ENCODE peak calls at places on chromosomes 6 and 20, in nine cellular contexts. One of them, this sample, is unnamed.
A peak's percentile ranks its signal among the peaks of the same experiment; 100 is the strongest.

GRCh38 chr6:30750379-30750668 is 6.0 kb upstream of the IER3 start:
- DNase-seq in GM19239: no peak
- DNase-seq in mucosa of gallbladder: no peak
- DNase-seq in WTC11: no peak
- DNase-seq in iris pigment epithelial cell: no peak
- DNase-seq in IMR-90: no peak
- DNase-seq in glutamatergic neuron: no peak
- DNase-seq in stimulated activated CD4-positive, alpha-beta T cell treated with anti-CD3 and anti-CD28 coated beads, Interleukin-4, amount 100 ng/mL, for 1 hour: no peak
- DNase-seq in Karpas-422: no peak
- DNase-seq in this sample: no peak

GRCh38 chr6:140609956-140610355 is 1235.5 kb upstream of the CITED2 start:
- DNase-seq in GM19239: no peak
- DNase-seq in mucosa of gallbladder: no peak
- DNase-seq in WTC11: no peak
- DNase-seq in iris pigment epithelial cell: peak; percentile 21
- DNase-seq in IMR-90: no peak
- DNase-seq in glutamatergic neuron: no peak
- DNase-seq in stimulated activated CD4-positive, alpha-beta T cell treated with anti-CD3 and anti-CD28 coated beads, Interleukin-4, amount 100 ng/mL, for 1 hour: no peak
- DNase-seq in Karpas-422: no peak
- DNase-seq in this sample: peak; percentile 30

GRCh38 chr6:41170547-41171160 is 7.7 kb upstream of the TREM2 start:
- DNase-seq in GM19239: no peak
- DNase-seq in mucosa of gallbladder: no peak
- DNase-seq in WTC11: no peak
- DNase-seq in iris pigment epithelial cell: no peak
- DNase-seq in IMR-90: no peak
- DNase-seq in glutamatergic neuron: no peak
- DNase-seq in stimulated activated CD4-positive, alpha-beta T cell treated with anti-CD3 and anti-CD28 coated beads, Interleukin-4, amount 100 ng/mL, for 1 hour: no peak
- DNase-seq in Karpas-422: no peak
- DNase-seq in this sample: no peak

GRCh38 chr6:126110494-126111270 is 124.3 kb downstream of the TRMT11 start:
- DNase-seq in GM19239: no peak
- DNase-seq in mucosa of gallbladder: no peak
- DNase-seq in WTC11: no peak
- DNase-seq in iris pigment epithelial cell: no peak
- DNase-seq in IMR-90: no peak
- DNase-seq in glutamatergic neuron: no peak
- DNase-seq in stimulated activated CD4-positive, alpha-beta T cell treated with anti-CD3 and anti-CD28 coated beads, Interleukin-4, amount 100 ng/mL, for 1 hour: no peak
- DNase-seq in Karpas-422: no peak
- DNase-seq in this sample: no peak

GRCh38 chr6:150788135-150788534 is 77.4 kb upstream of the MTHFD1L start:
- DNase-seq in GM19239: no peak
- DNase-seq in mucosa of gallbladder: no peak
- DNase-seq in WTC11: no peak
- DNase-seq in iris pigment epithelial cell: no peak
- DNase-seq in IMR-90: no peak
- DNase-seq in glutamatergic neuron: no peak
- DNase-seq in stimulated activated CD4-positive, alpha-beta T cell treated with anti-CD3 and anti-CD28 coated beads, Interleukin-4, amount 100 ng/mL, for 1 hour: no peak
- DNase-seq in Karpas-422: no peak
- DNase-seq in this sample: no peak

GRCh38 chr6:75223461-75223860 is 17.6 kb upstream of the COL12A1 start:
- DNase-seq in GM19239: no peak
- DNase-seq in mucosa of gallbladder: no peak
- DNase-seq in WTC11: no peak
- DNase-seq in iris pigment epithelial cell: no peak
- DNase-seq in IMR-90: no peak
- DNase-seq in glutamatergic neuron: no peak
- DNase-seq in stimulated activated CD4-positive, alpha-beta T cell treated with anti-CD3 and anti-CD28 coated beads, Interleukin-4, amount 100 ng/mL, for 1 hour: no peak
- DNase-seq in Karpas-422: no peak
- DNase-seq in this sample: no peak

GRCh38 chr20:64176548-64177419 is 12.5 kb downstream of the MYT1 start:
- DNase-seq in GM19239: no peak
- DNase-seq in mucosa of gallbladder: no peak
- DNase-seq in WTC11: no peak
- DNase-seq in iris pigment epithelial cell: no peak
- DNase-seq in IMR-90: no peak
- DNase-seq in glutamatergic neuron: no peak
- DNase-seq in stimulated activated CD4-positive, alpha-beta T cell treated with anti-CD3 and anti-CD28 coated beads, Interleukin-4, amount 100 ng/mL, for 1 hour: no peak
- DNase-seq in Karpas-422: no peak
- DNase-seq in this sample: no peak

GRCh38 chr6:110643175-110643574 is 166.8 kb upstream of the SLC22A16 start:
- DNase-seq in GM19239: no peak
- DNase-seq in mucosa of gallbladder: no peak
- DNase-seq in WTC11: no peak
- DNase-seq in iris pigment epithelial cell: peak; percentile 44
- DNase-seq in IMR-90: peak; percentile 55
- DNase-seq in glutamatergic neuron: no peak
- DNase-seq in stimulated activated CD4-positive, alpha-beta T cell treated with anti-CD3 and anti-CD28 coated beads, Interleukin-4, amount 100 ng/mL, for 1 hour: no peak
- DNase-seq in Karpas-422: no peak
- DNase-seq in this sample: no peak

GRCh38 chr6:36033935-36034334 is 6.3 kb downstream of the MAPK14 start:
- DNase-seq in GM19239: no peak
- DNase-seq in mucosa of gallbladder: no peak
- DNase-seq in WTC11: no peak
- DNase-seq in iris pigment epithelial cell: peak; percentile 45
- DNase-seq in IMR-90: peak; percentile 49
- DNase-seq in glutamatergic neuron: no peak
- DNase-seq in stimulated activated CD4-positive, alpha-beta T cell treated with anti-CD3 and anti-CD28 coated beads, Interleukin-4, amount 100 ng/mL, for 1 hour: peak; percentile 38
- DNase-seq in Karpas-422: no peak
- DNase-seq in this sample: no peak

GRCh38 chr6:125930810-125931418 is 25.7 kb upstream of the HINT3 start:
- DNase-seq in GM19239: no peak
- DNase-seq in mucosa of gallbladder: no peak
- DNase-seq in WTC11: no peak
- DNase-seq in iris pigment epithelial cell: peak; percentile 52
- DNase-seq in IMR-90: peak; percentile 87
- DNase-seq in glutamatergic neuron: no peak
- DNase-seq in stimulated activated CD4-positive, alpha-beta T cell treated with anti-CD3 and anti-CD28 coated beads, Interleukin-4, amount 100 ng/mL, for 1 hour: no peak
- DNase-seq in Karpas-422: no peak
- DNase-seq in this sample: no peak

GRCh38 chr6:137493218-137494038 is 766 bp downstream of the OLIG3 start:
- DNase-seq in GM19239: no peak
- DNase-seq in mucosa of gallbladder: no peak
- DNase-seq in WTC11: peak; percentile 61
- DNase-seq in iris pigment epithelial cell: no peak
- DNase-seq in IMR-90: no peak
- DNase-seq in glutamatergic neuron: peak; percentile 77
- DNase-seq in stimulated activated CD4-positive, alpha-beta T cell treated with anti-CD3 and anti-CD28 coated beads, Interleukin-4, amount 100 ng/mL, for 1 hour: peak; percentile 19
- DNase-seq in Karpas-422: no peak
- DNase-seq in this sample: no peak

GRCh38 chr6:9896806-9897205 is 518.1 kb downstream of the TFAP2A start:
- DNase-seq in GM19239: no peak
- DNase-seq in mucosa of gallbladder: no peak
- DNase-seq in WTC11: no peak
- DNase-seq in iris pigment epithelial cell: peak; percentile 1
- DNase-seq in IMR-90: no peak
- DNase-seq in glutamatergic neuron: no peak
- DNase-seq in stimulated activated CD4-positive, alpha-beta T cell treated with anti-CD3 and anti-CD28 coated beads, Interleukin-4, amount 100 ng/mL, for 1 hour: no peak
- DNase-seq in Karpas-422: no peak
- DNase-seq in this sample: no peak

GRCh38 chr6:44627091-44627878 is 239.8 kb downstream of the CDC5L start:
- DNase-seq in GM19239: no peak
- DNase-seq in mucosa of gallbladder: peak; percentile 17
- DNase-seq in WTC11: peak; percentile 40
- DNase-seq in iris pigment epithelial cell: no peak
- DNase-seq in IMR-90: no peak
- DNase-seq in glutamatergic neuron: no peak
- DNase-seq in stimulated activated CD4-positive, alpha-beta T cell treated with anti-CD3 and anti-CD28 coated beads, Interleukin-4, amount 100 ng/mL, for 1 hour: no peak
- DNase-seq in Karpas-422: no peak
- DNase-seq in this sample: no peak

GRCh38 chr20:59299961-59300340 is 460 bp upstream of the EDN3 start:
- DNase-seq in GM19239: no peak
- DNase-seq in mucosa of gallbladder: peak; percentile 83
- DNase-seq in WTC11: no peak
- DNase-seq in iris pigment epithelial cell: no peak
- DNase-seq in IMR-90: no peak
- DNase-seq in glutamatergic neuron: no peak
- DNase-seq in stimulated activated CD4-positive, alpha-beta T cell treated with anti-CD3 and anti-CD28 coated beads, Interleukin-4, amount 100 ng/mL, for 1 hour: no peak
- DNase-seq in Karpas-422: no peak
- DNase-seq in this sample: no peak

GRCh38 chr6:48951917-48952316 is 511.1 kb downstream of the MMUT start:
- DNase-seq in GM19239: no peak
- DNase-seq in mucosa of gallbladder: no peak
- DNase-seq in WTC11: no peak
- DNase-seq in iris pigment epithelial cell: no peak
- DNase-seq in IMR-90: no peak
- DNase-seq in glutamatergic neuron: no peak
- DNase-seq in stimulated activated CD4-positive, alpha-beta T cell treated with anti-CD3 and anti-CD28 coated beads, Interleukin-4, amount 100 ng/mL, for 1 hour: no peak
- DNase-seq in Karpas-422: no peak
- DNase-seq in this sample: no peak

GRCh38 chr6:112237644-112238043 is 16.7 kb downstream of the LAMA4 start:
- DNase-seq in GM19239: no peak
- DNase-seq in mucosa of gallbladder: no peak
- DNase-seq in WTC11: no peak
- DNase-seq in iris pigment epithelial cell: peak; percentile 94
- DNase-seq in IMR-90: peak; percentile 92
- DNase-seq in glutamatergic neuron: no peak
- DNase-seq in stimulated activated CD4-positive, alpha-beta T cell treated with anti-CD3 and anti-CD28 coated beads, Interleukin-4, amount 100 ng/mL, for 1 hour: no peak
- DNase-seq in Karpas-422: no peak
- DNase-seq in this sample: no peak

GRCh38 chr6:123589973-123590372 is 46.8 kb downstream of the TRDN start:
- DNase-seq in GM19239: no peak
- DNase-seq in mucosa of gallbladder: no peak
- DNase-seq in WTC11: no peak
- DNase-seq in iris pigment epithelial cell: no peak
- DNase-seq in IMR-90: no peak
- DNase-seq in glutamatergic neuron: no peak
- DNase-seq in stimulated activated CD4-positive, alpha-beta T cell treated with anti-CD3 and anti-CD28 coated beads, Interleukin-4, amount 100 ng/mL, for 1 hour: no peak
- DNase-seq in Karpas-422: no peak
- DNase-seq in this sample: no peak

GRCh38 chr20:37202267-37202943 is 23.1 kb upstream of the MROH8 start:
- DNase-seq in GM19239: no peak
- DNase-seq in mucosa of gallbladder: peak; percentile 30
- DNase-seq in WTC11: peak; percentile 36
- DNase-seq in iris pigment epithelial cell: peak; percentile 98
- DNase-seq in IMR-90: peak; percentile 98
- DNase-seq in glutamatergic neuron: peak; percentile 38
- DNase-seq in stimulated activated CD4-positive, alpha-beta T cell treated with anti-CD3 and anti-CD28 coated beads, Interleukin-4, amount 100 ng/mL, for 1 hour: no peak
- DNase-seq in Karpas-422: peak; percentile 67
- DNase-seq in this sample: peak; percentile 65

GRCh38 chr6:25889877-25890853 is 16.1 kb upstream of the SLC17A3 start:
- DNase-seq in GM19239: no peak
- DNase-seq in mucosa of gallbladder: peak; percentile 28
- DNase-seq in WTC11: no peak
- DNase-seq in iris pigment epithelial cell: peak; percentile 47
- DNase-seq in IMR-90: peak; percentile 17
- DNase-seq in glutamatergic neuron: peak; percentile 19
- DNase-seq in stimulated activated CD4-positive, alpha-beta T cell treated with anti-CD3 and anti-CD28 coated beads, Interleukin-4, amount 100 ng/mL, for 1 hour: no peak
- DNase-seq in Karpas-422: peak; percentile 45
- DNase-seq in this sample: peak; percentile 67